ENCODE peak calls at places on chromosomes 12 and 14, in ten cellular contexts. C, E, G, F, W, Y, Z, O, S and A are unnamed samples.

GRCh38 chr12:968561-968960 is 19.1 kb upstream of the RAD52 start:
- DNase-seq in C (no peak), E (no peak), G (no peak), F (no peak), W (no peak), Y (no peak), Z (no peak), O (no peak), S (no peak), A (no peak)

GRCh38 chr12:127655691-127656090 is 611.3 kb upstream of the TMEM132C start:
- DNase-seq in C (no peak), E (no peak), G (no peak), F (no peak), W (no peak), Y (no peak), Z (no peak), O (no peak), S (no peak), A (no peak)

GRCh38 chr12:105301696-105302095 is 28.8 kb upstream of the C12orf75 start:
- DNase-seq in C (no peak), E (no peak), G (no peak), F (no peak), W (no peak), Y (no peak), Z (no peak), O (no peak), S (no peak), A (no peak)

GRCh38 chr12:109807954-109808353 is 25.2 kb downstream of the TRPV4 start:
- DNase-seq in C (no peak), E (no peak), G (no peak), F (no peak), W (no peak), Y (no peak), Z (no peak), O (no peak), S (no peak), A (no peak)

GRCh38 chr12:14403711-14404164 is 38.3 kb downstream of the ATF7IP start:
- DNase-seq in C (peak), E (no peak), G (no peak), F (peak), W (peak), Y (peak), Z (no peak), O (no peak), S (peak), A (peak)

GRCh38 chr12:27178723-27179398 is 65.2 kb upstream of the STK38L start:
- DNase-seq in C (no peak), E (no peak), G (no peak), F (no peak), W (no peak), Y (no peak), Z (no peak), O (no peak), S (no peak), A (no peak)

GRCh38 chr12:119158004-119158776 is 20.5 kb upstream of the HSPB8 start:
- DNase-seq in C (no peak), E (no peak), G (no peak), F (no peak), W (no peak), Y (no peak), Z (no peak), O (peak), S (no peak), A (no peak)

GRCh38 chr12:51955702-51956101 is 4.2 kb downstream of the ACVR1B start:
- DNase-seq in C (no peak), E (no peak), G (no peak), F (peak), W (no peak), Y (no peak), Z (no peak), O (no peak), S (no peak), A (no peak)

GRCh38 chr12:56581418-56582145 is 48.5 kb downstream of the BAZ2A start:
- DNase-seq in C (no peak), E (peak), G (no peak), F (no peak), W (peak), Y (no peak), Z (no peak), O (no peak), S (no peak), A (no peak)

GRCh38 chr12:109767991-109768900 is 54.6 kb downstream of the FAM222A start:
- DNase-seq in C (no peak), E (no peak), G (no peak), F (no peak), W (no peak), Y (no peak), Z (no peak), O (peak), S (no peak), A (no peak)

GRCh38 chr14:48417715-48418500 is 742.5 kb upstream of the MDGA2 start:
- DNase-seq in C (no peak), E (no peak), G (no peak), F (no peak), W (no peak), Y (no peak), Z (no peak), O (no peak), S (no peak), A (no peak)

GRCh38 chr14:95303552-95303951 is 16.2 kb downstream of the CLMN start:
- DNase-seq in C (no peak), E (no peak), G (no peak), F (no peak), W (no peak), Y (no peak), Z (no peak), O (peak), S (no peak), A (no peak)

GRCh38 chr12:94445662-94446061 is 14.0 kb downstream of the CEP83 start:
- DNase-seq in C (no peak), E (no peak), G (no peak), F (no peak), W (no peak), Y (no peak), Z (no peak), O (no peak), S (no peak), A (no peak)

GRCh38 chr12:71840226-71840847 is 778 bp downstream of the TBC1D15 start:
- DNase-seq in C (no peak), E (peak), G (no peak), F (no peak), W (peak), Y (no peak), Z (peak), O (no peak), S (no peak), A (no peak)

GRCh38 chr12:24947541-24948451 is 1.1 kb downstream of the BCAT1 start:
- DNase-seq in C (peak), E (no peak), G (no peak), F (no peak), W (peak), Y (no peak), Z (no peak), O (no peak), S (no peak), A (no peak)

GRCh38 chr12:68199127-68199526 is 26.5 kb downstream of the IL26 start:
- DNase-seq in C (no peak), E (no peak), G (no peak), F (no peak), W (no peak), Y (no peak), Z (no peak), O (no peak), S (no peak), A (no peak)

GRCh38 chr14:92794547-92794941 is 439 bp downstream of the GOLGA5 start:
- DNase-seq in C (peak), E (no peak), G (no peak), F (no peak), W (peak), Y (no peak), Z (peak), O (no peak), S (no peak), A (no peak)

GRCh38 chr12:27552886-27553560 is 29.0 kb downstream of the PPFIBP1 start:
- DNase-seq in C (no peak), E (no peak), G (no peak), F (no peak), W (no peak), Y (no peak), Z (no peak), O (no peak), S (no peak), A (no peak)

GRCh38 chr12:27123642-27124041 is 41.3 kb upstream of the C12orf71 start:
- DNase-seq in C (peak), E (no peak), G (no peak), F (peak), W (peak), Y (no peak), Z (no peak), O (no peak), S (no peak), A (no peak)

GRCh38 chr12:91180162-91180561 is 2.5 kb downstream of the DCN start:
- DNase-seq in C (peak), E (no peak), G (no peak), F (no peak), W (no peak), Y (no peak), Z (no peak), O (no peak), S (no peak), A (no peak)

GRCh38 chr14:104429291-104429861 is 150.2 kb upstream of the C14orf180 start:
- DNase-seq in C (peak), E (peak), G (no peak), F (no peak), W (no peak), Y (no peak), Z (no peak), O (peak), S (no peak), A (no peak)

GRCh38 chr12:1013618-1014489 is 22.8 kb downstream of the ERC1 start:
- DNase-seq in C (no peak), E (no peak), G (no peak), F (no peak), W (peak), Y (no peak), Z (no peak), O (no peak), S (no peak), A (no peak)

GRCh38 chr12:47216150-47216677 is 136.5 kb upstream of the AMIGO2 start:
- DNase-seq in C (peak), E (peak), G (peak), F (peak), W (no peak), Y (no peak), Z (no peak), O (no peak), S (no peak), A (no peak)

GRCh38 chr12:94754653-94755052 is 104.3 kb upstream of the TMCC3 start:
- DNase-seq in C (no peak), E (no peak), G (no peak), F (no peak), W (no peak), Y (no peak), Z (no peak), O (no peak), S (no peak), A (no peak)

GRCh38 chr12:111764120-111764821 is 2.5 kb upstream of the ALDH2 start:
- DNase-seq in C (peak), E (no peak), G (no peak), F (no peak), W (no peak), Y (no peak), Z (no peak), O (no peak), S (no peak), A (no peak)

GRCh38 chr12:15863258-15863835 is 18.8 kb upstream of the STRAP start:
- DNase-seq in C (no peak), E (no peak), G (no peak), F (no peak), W (no peak), Y (no peak), Z (no peak), O (no peak), S (no peak), A (no peak)

GRCh38 chr12:89101440-89101839 is 250.9 kb downstream of the DUSP6 start:
- DNase-seq in C (no peak), E (no peak), G (no peak), F (no peak), W (peak), Y (no peak), Z (no peak), O (no peak), S (no peak), A (no peak)

GRCh38 chr12:108029081-108029790 is 99.9 kb upstream of the WSCD2 start:
- DNase-seq in C (no peak), E (no peak), G (no peak), F (no peak), W (no peak), Y (no peak), Z (no peak), O (no peak), S (no peak), A (no peak)

GRCh38 chr12:20426191-20426590 is 57.9 kb downstream of the PDE3A start:
- DNase-seq in C (no peak), E (no peak), G (no peak), F (no peak), W (no peak), Y (no peak), Z (no peak), O (no peak), S (no peak), A (no peak)

GRCh38 chr12:3002636-3003035 is 43.4 kb downstream of the TEAD4 start:
- DNase-seq in C (no peak), E (no peak), G (no peak), F (no peak), W (no peak), Y (no peak), Z (no peak), O (peak), S (no peak), A (no peak)

GRCh38 chr12:107884769-107885694 is 110.5 kb downstream of the ASCL4 start:
- DNase-seq in C (peak), E (peak), G (no peak), F (peak), W (peak), Y (peak), Z (peak), O (no peak), S (peak), A (peak)